ENCODE peak calls at places on chromosomes 16 and 17, in seven cellular contexts. One of them, this sample, is unnamed.

GRCh38 chr17:4947411-4948165 is 742 bp downstream of the PFN1 start:
- DNase-seq in esophagus squamous epithelium: no peak
- DNase-seq in GM23248: peak
- DNase-seq in T47D: peak
- DNase-seq in lower leg skin: peak
- DNase-seq in tibial nerve: no peak
- DNase-seq in A172: peak
- DNase-seq in this sample: peak

GRCh38 chr16:70747703-70748631 is 53.0 kb downstream of the VAC14 start:
- DNase-seq in A172: peak
- DNase-seq in GM23248: no peak
- DNase-seq in esophagus squamous epithelium: no peak
- DNase-seq in T47D: no peak
- DNase-seq in tibial nerve: no peak
- DNase-seq in lower leg skin: no peak
- DNase-seq in this sample: no peak

GRCh38 chr17:68909066-68909465 is 46.1 kb downstream of the ABCA8 start:
- DNase-seq in T47D: no peak
- DNase-seq in GM23248: peak
- DNase-seq in esophagus squamous epithelium: no peak
- DNase-seq in tibial nerve: peak
- DNase-seq in lower leg skin: peak
- DNase-seq in A172: peak
- DNase-seq in this sample: no peak

GRCh38 chr17:64281962-64282752 is 19.1 kb upstream of the TEX2 start:
- DNase-seq in GM23248: peak
- DNase-seq in T47D: peak
- DNase-seq in tibial nerve: peak
- DNase-seq in lower leg skin: no peak
- DNase-seq in esophagus squamous epithelium: no peak
- DNase-seq in A172: peak
- DNase-seq in this sample: peak

GRCh38 chr16:19520861-19521331 is 1.0 kb downstream of the GDE1 start:
- DNase-seq in tibial nerve: no peak
- DNase-seq in esophagus squamous epithelium: no peak
- DNase-seq in A172: peak
- DNase-seq in lower leg skin: no peak
- DNase-seq in T47D: no peak
- DNase-seq in GM23248: peak
- DNase-seq in this sample: peak

GRCh38 chr17:41186872-41187271 is 2.2 kb upstream of the KRTAP4-1 start:
- DNase-seq in lower leg skin: no peak
- DNase-seq in GM23248: no peak
- DNase-seq in A172: no peak
- DNase-seq in tibial nerve: no peak
- DNase-seq in T47D: peak
- DNase-seq in esophagus squamous epithelium: no peak
- DNase-seq in this sample: no peak

GRCh38 chr17:11644265-11645212 is 46.3 kb downstream of the DNAH9 start:
- DNase-seq in tibial nerve: peak
- DNase-seq in GM23248: peak
- DNase-seq in A172: peak
- DNase-seq in lower leg skin: no peak
- DNase-seq in T47D: peak
- DNase-seq in esophagus squamous epithelium: no peak
- DNase-seq in this sample: peak

GRCh38 chr16:79099701-79100100 is 500.8 kb downstream of the MAF start:
- DNase-seq in GM23248: no peak
- DNase-seq in lower leg skin: peak
- DNase-seq in A172: no peak
- DNase-seq in esophagus squamous epithelium: no peak
- DNase-seq in tibial nerve: no peak
- DNase-seq in T47D: no peak
- DNase-seq in this sample: no peak

GRCh38 chr17:66661411-66661843 is 173.5 kb upstream of the CACNG5 start:
- DNase-seq in esophagus squamous epithelium: no peak
- DNase-seq in tibial nerve: no peak
- DNase-seq in lower leg skin: no peak
- DNase-seq in GM23248: peak
- DNase-seq in A172: peak
- DNase-seq in T47D: peak
- DNase-seq in this sample: no peak

GRCh38 chr16:65961491-65962143 is 404.9 kb upstream of the CDH5 start:
- DNase-seq in lower leg skin: no peak
- DNase-seq in esophagus squamous epithelium: no peak
- DNase-seq in GM23248: no peak
- DNase-seq in T47D: no peak
- DNase-seq in tibial nerve: no peak
- DNase-seq in A172: no peak
- DNase-seq in this sample: no peak

GRCh38 chr16:55340445-55340844 is 16.4 kb downstream of the IRX6 start:
- DNase-seq in esophagus squamous epithelium: no peak
- DNase-seq in GM23248: no peak
- DNase-seq in tibial nerve: no peak
- DNase-seq in T47D: no peak
- DNase-seq in A172: no peak
- DNase-seq in lower leg skin: no peak
- DNase-seq in this sample: no peak

GRCh38 chr16:11155284-11155806 is 100.7 kb downstream of the SOCS1 start:
- DNase-seq in lower leg skin: no peak
- DNase-seq in T47D: no peak
- DNase-seq in A172: peak
- DNase-seq in GM23248: peak
- DNase-seq in esophagus squamous epithelium: no peak
- DNase-seq in tibial nerve: no peak
- DNase-seq in this sample: no peak

GRCh38 chr17:45394913-45395568 is 37.6 kb downstream of the ARHGAP27 start:
- DNase-seq in esophagus squamous epithelium: no peak
- DNase-seq in lower leg skin: peak
- DNase-seq in T47D: peak
- DNase-seq in A172: peak
- DNase-seq in GM23248: peak
- DNase-seq in tibial nerve: peak
- DNase-seq in this sample: peak

GRCh38 chr17:19940722-19941464 is 36.7 kb downstream of the AKAP10 start:
- DNase-seq in T47D: peak
- DNase-seq in lower leg skin: no peak
- DNase-seq in GM23248: peak
- DNase-seq in esophagus squamous epithelium: no peak
- DNase-seq in A172: peak
- DNase-seq in tibial nerve: no peak
- DNase-seq in this sample: no peak

This sample was measured in activated naive CD8-positive, alpha-beta T cell treated with anti-CD3 and anti-CD28 coated beads for 36 hours.